ENCODE peak calls at places on chromosome 15, in five cellular contexts. H is neuronal stem cell, Z is ovary, V is neural progenitor cell, L is right cardiac atrium. Y is an unnamed sample. For H3K27me3, the result is how much of the 10 kb centered on the place peaks cover.

GRCh38 chr15:27427386-27427785 is 456.4 kb downstream of the GABRG3 start:
- DNase-seq in H (no peak), Z (no peak), V (no peak), L (no peak), Y (no peak)

GRCh38 chr15:91530279-91530678 is 323.2 kb upstream of the SLCO3A1 start:
- DNase-seq in H (no peak), Z (no peak), V (no peak), L (no peak), Y (no peak)

GRCh38 chr15:37695719-37696118 is 238.7 kb upstream of the TMCO5A start:
- DNase-seq in H (no peak), Z (no peak), V (no peak), L (no peak), Y (no peak)

GRCh38 chr15:23035964-23036566 is 3.3 kb downstream of the TUBGCP5 start:
- DNase-seq in H (peak), Z (no peak), V (peak), L (no peak), Y (no peak)

GRCh38 chr15:57545995-57546394 is 45.7 kb upstream of the MYZAP start:
- DNase-seq in H (no peak), Z (no peak), V (no peak), L (no peak), Y (no peak)

GRCh38 chr15:43463542-43463941 is 29.4 kb downstream of the TP53BP1 start:
- DNase-seq in H (no peak), Z (no peak), V (no peak), L (no peak), Y (no peak)

GRCh38 chr15:43903864-43904290 is 77.1 kb downstream of the WDR76 start:
- DNase-seq in H (peak), Z (peak), V (peak), L (peak), Y (no peak)

GRCh38 chr15:50134524-50135024 is 15.5 kb upstream of the ATP8B4 start:
- DNase-seq in H (no peak), Z (no peak), V (no peak), L (no peak), Y (no peak)

GRCh38 chr15:63243776-63244175 is 33.6 kb upstream of the APH1B start:
- DNase-seq in H (no peak), Z (no peak), V (no peak), L (no peak), Y (no peak)

GRCh38 chr15:86916671-86917450 is 837.2 kb downstream of the AGBL1 start:
- DNase-seq in H (no peak), Z (no peak), V (peak), L (peak), Y (no peak)

GRCh38 chr15:70047386-70048195 is 50.1 kb downstream of the TLE3 start:
- DNase-seq in H (no peak), Z (no peak), V (no peak), L (peak), Y (no peak)

GRCh38 chr15:43190178-43190577 is 5.0 kb downstream of the CCNDBP1 start:
- DNase-seq in H (no peak), Z (no peak), V (no peak), L (peak), Y (peak)

DNA sequence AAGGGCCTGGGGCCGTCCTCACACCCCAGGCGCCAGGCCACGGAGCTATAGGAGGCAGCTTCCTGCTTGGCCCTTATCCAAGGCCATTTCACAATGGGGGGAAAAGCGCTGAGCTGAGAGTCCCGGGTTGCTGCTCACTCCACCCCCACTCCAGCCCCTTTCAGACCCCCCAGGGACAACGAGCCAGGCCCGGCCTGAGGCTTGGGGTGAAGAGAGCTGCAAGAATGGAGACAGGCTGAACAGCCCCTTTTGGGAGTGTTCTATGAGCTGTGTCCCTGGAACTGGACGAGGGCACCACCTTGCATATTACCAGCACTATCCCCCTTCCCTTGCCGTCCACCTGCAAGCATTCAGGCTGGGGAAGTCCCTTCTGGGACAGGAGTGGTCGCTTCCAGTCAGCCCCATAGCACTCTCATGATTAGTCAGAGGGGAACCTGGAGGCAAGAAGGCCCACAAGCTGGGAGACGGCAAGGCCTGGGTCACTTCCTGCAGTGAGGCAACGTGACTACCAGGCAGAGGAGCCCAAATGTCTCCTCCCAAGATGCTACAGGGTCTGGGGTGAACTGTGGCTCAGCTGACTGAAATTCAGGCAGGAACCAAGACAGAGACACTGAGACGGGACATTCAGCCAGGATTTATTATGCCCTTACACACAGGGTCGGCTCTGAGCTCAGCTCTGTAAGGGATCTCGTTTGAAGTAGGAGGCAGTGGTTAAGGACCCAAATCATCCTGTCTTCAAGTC is 8.6 kb upstream of the SRP14 start:
- DNase-seq in H (no peak), Z (peak), V (no peak), L (peak), Y (peak)
- H3K27ac ChIP-seq in H (no peak), Z (peak), V (no peak), L (peak), Y (peak)

DNA sequence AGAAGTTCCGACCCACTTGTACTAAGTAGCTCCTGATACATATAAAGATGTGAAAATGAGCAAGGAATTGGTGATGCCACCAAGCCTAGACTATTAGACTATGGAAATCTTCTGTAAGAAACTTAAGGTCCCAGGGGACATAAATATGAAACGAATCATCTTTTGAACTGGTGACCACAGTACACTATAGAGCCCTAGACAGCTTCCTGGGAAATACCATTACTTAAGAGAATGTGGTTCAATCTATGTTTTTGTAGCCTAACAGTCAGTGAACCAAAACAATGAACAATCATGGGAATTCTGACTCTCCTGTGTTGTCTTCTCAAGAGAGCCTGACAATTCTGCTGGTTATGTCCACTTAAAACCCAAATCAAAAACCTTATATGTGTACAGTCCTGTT is 191.6 kb downstream of the GREM1 start:
- DNase-seq in H (no peak), Z (no peak), V (no peak), L (no peak), Y (no peak)
- H3K4me3 ChIP-seq in H (no peak), Z (no peak), V (no peak), L (no peak), Y (no peak)

GRCh38 chr15:77588126-77588525 is 44.6 kb downstream of the LINGO1 start:
- DNase-seq in H (no peak), Z (no peak), V (no peak), L (no peak), Y (no peak)
- H3K27me3 ChIP-seq in H (under half), Z (under half), V (under half), L (under half), Y (under half)

GRCh38 chr15:99132122-99132521 is 27.2 kb downstream of the SYNM start:
- DNase-seq in H (no peak), Z (no peak), V (no peak), L (no peak), Y (no peak)

GRCh38 chr15:99134317-99134821 is 29.5 kb downstream of the SYNM start:
- DNase-seq in H (no peak), Z (no peak), V (no peak), L (no peak), Y (no peak)

GRCh38 chr15:99131441-99132023 is 26.7 kb downstream of the SYNM start:
- DNase-seq in H (no peak), Z (no peak), V (no peak), L (no peak), Y (no peak)

GRCh38 chr15:99130765-99131440 is 26.0 kb downstream of the SYNM start:
- DNase-seq in H (no peak), Z (no peak), V (no peak), L (no peak), Y (peak)

GRCh38 chr15:99132584-99133287 is 27.9 kb downstream of the SYNM start:
- DNase-seq in H (no peak), Z (no peak), V (no peak), L (no peak), Y (no peak)
- H3K27ac ChIP-seq in H (no peak), Z (no peak), V (no peak), L (no peak), Y (peak)

DNA sequence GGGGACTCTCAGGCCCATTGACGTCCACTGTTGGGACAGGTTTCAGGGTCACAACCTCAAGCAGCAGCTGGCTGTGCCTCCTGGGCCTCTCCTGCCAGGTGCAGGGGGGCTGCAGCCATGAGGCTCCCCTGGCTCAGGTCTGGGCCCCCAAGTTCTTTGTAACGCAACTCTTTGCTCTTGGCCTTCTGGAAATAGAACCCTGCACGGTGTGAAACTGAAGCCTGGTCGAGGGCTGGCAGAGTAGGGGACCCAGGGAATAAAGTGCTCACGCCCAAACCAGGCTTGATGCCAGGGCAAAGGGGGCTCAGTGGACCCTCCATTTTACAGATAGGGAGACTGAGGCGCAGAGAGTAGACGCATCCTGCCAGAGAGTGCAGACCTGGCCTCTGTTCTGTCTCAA is 771 bp downstream of the CALML4 start:
- DNase-seq in H (no peak), Z (no peak), V (no peak), L (no peak), Y (no peak)
- H3K4me3 ChIP-seq in H (no peak), Z (no peak), V (no peak), L (no peak), Y (peak)

GRCh38 chr15:88606437-88606794 is 14.7 kb upstream of the AEN start:
- DNase-seq in H (no peak), Z (no peak), V (no peak), L (no peak), Y (no peak)

GRCh38 chr15:88605507-88606436 is 15.4 kb upstream of the AEN start:
- DNase-seq in H (peak), Z (no peak), V (peak), L (peak), Y (peak)

GRCh38 chr15:88603885-88604284 is 17.3 kb upstream of the AEN start:
- DNase-seq in H (no peak), Z (no peak), V (peak), L (no peak), Y (no peak)

GRCh38 chr15:88604381-88604951 is 16.7 kb upstream of the AEN start:
- DNase-seq in H (no peak), Z (no peak), V (peak), L (no peak), Y (no peak)

DNA sequence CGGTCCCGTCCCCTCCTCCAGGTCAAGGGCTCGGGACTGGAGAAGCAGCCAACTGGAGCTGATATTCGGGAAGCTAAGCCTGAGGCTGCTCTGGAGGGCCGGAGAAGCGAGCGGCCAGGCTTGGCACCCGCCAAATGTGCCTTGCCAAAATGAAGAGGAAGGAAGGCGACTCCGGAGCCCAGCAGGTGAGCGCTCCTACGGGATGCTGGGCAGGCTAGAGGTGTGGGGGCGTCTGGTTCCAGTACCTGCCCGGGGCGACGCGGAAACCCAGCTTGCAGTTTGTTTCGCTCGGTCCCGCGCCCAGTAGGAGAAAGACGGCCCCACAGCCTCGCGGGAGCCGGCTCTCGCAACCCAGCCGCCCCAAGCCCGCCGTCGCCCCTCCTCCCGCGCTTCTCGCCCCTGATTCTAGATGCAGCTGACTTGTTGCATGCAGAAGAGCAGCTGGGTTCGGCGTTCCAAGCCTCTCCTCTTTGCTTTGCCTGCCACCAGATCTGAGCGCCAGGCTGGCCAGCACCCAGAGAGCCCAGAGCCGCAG is 16.1 kb upstream of the AEN start:
- DNase-seq in H (no peak), Z (no peak), V (peak), L (no peak), Y (no peak)
- H3K27me3 ChIP-seq in H (half or more), Z (under half), V (half or more), L (under half), Y (under half)

Y was measured in psoas muscle.